ENCODE peak calls at places on chromosomes 5 and 9, in nine cellular contexts. X, C, Z, V, E, S, D, G and I are unnamed samples.

GRCh38 chr9:135741276-135742219 is 39.6 kb downstream of the KCNT1 start:
- DNase-seq in X (no peak), C (no peak), Z (no peak), V (no peak), E (no peak), S (no peak), D (no peak), G (no peak), I (no peak)

GRCh38 chr5:161023591-161023990 is 171.6 kb upstream of the ATP10B start:
- DNase-seq in X (no peak), C (no peak), Z (no peak), V (no peak), E (no peak), S (no peak), D (no peak), G (no peak), I (no peak)

GRCh38 chr9:123048748-123049147 is 15.3 kb downstream of the GPR21 start:
- DNase-seq in X (no peak), C (peak; percentile 73), Z (no peak), V (no peak), E (peak; percentile 26), S (no peak), D (no peak), G (peak; percentile 67), I (peak; percentile 71)

GRCh38 chr9:86867658-86868313 is 79.5 kb downstream of the GAS1 start:
- DNase-seq in X (no peak), C (peak; percentile 23), Z (no peak), V (no peak), E (no peak), S (no peak), D (no peak), G (no peak), I (no peak)

GRCh38 chr5:8598996-8599395 is 730.0 kb downstream of the MTRR start:
- DNase-seq in X (no peak), C (no peak), Z (no peak), V (no peak), E (no peak), S (no peak), D (no peak), G (no peak), I (no peak)

GRCh38 chr9:80507611-80508010 is 935.8 kb downstream of the TLE4 start:
- DNase-seq in X (no peak), C (no peak), Z (no peak), V (no peak), E (no peak), S (no peak), D (no peak), G (no peak), I (no peak)

GRCh38 chr5:142613231-142613630 is 72.7 kb downstream of the FGF1 start:
- DNase-seq in X (no peak), C (peak; percentile 53), Z (no peak), V (no peak), E (peak; percentile 90), S (no peak), D (no peak), G (no peak), I (peak; percentile 45)

GRCh38 chr9:108322326-108323098 is 533.3 kb downstream of the ACTL7B start:
- DNase-seq in X (no peak), C (no peak), Z (no peak), V (no peak), E (peak; percentile 35), S (no peak), D (no peak), G (no peak), I (no peak)

GRCh38 chr9:123349033-123349432 is 7.0 kb upstream of the CRB2 start:
- DNase-seq in X (no peak), C (no peak), Z (no peak), V (no peak), E (no peak), S (no peak), D (no peak), G (no peak), I (no peak)

GRCh38 chr5:140725799-140726471 is 25.7 kb downstream of the ZMAT2 start:
- DNase-seq in X (peak; percentile 15), C (peak; percentile 87), Z (peak; percentile 45), V (peak; percentile 51), E (peak; percentile 95), S (peak; percentile 76), D (peak; percentile 39), G (peak; percentile 78), I (peak; percentile 92)

GRCh38 chr9:88645172-88645868 is 110.3 kb downstream of the NXNL2 start:
- DNase-seq in X (no peak), C (peak; percentile 57), Z (no peak), V (no peak), E (no peak), S (no peak), D (no peak), G (no peak), I (no peak)

GRCh38 chr9:94909250-94909894 is 182.9 kb downstream of the AOPEP start:
- DNase-seq in X (no peak), C (no peak), Z (no peak), V (no peak), E (no peak), S (peak; percentile 7), D (no peak), G (no peak), I (no peak)

GRCh38 chr5:25851301-25851700 is 1187.1 kb downstream of the CDH9 start:
- DNase-seq in X (no peak), C (no peak), Z (no peak), V (no peak), E (no peak), S (no peak), D (no peak), G (no peak), I (no peak)

GRCh38 chr5:78320461-78320860 is 26.0 kb upstream of the AP3B1 start:
- DNase-seq in X (no peak), C (peak; percentile 68), Z (no peak), V (no peak), E (peak; percentile 64), S (no peak), D (no peak), G (peak; percentile 14), I (peak; percentile 65)

GRCh38 chr9:33677961-33678360 is 117.4 kb upstream of the PRSS3 start:
- DNase-seq in X (no peak), C (no peak), Z (no peak), V (no peak), E (no peak), S (no peak), D (no peak), G (no peak), I (no peak)

GRCh38 chr5:159022178-159022556 is 77.5 kb downstream of the EBF1 start:
- DNase-seq in X (no peak), C (peak; percentile 87), Z (no peak), V (no peak), E (peak; percentile 96), S (no peak), D (peak; percentile 57), G (peak; percentile 82), I (peak; percentile 82)

GRCh38 chr5:177309351-177310191 is 2.1 kb downstream of the MXD3 start:
- DNase-seq in X (no peak), C (peak; percentile 75), Z (peak; percentile 64), V (no peak), E (peak; percentile 72), S (peak; percentile 80), D (peak; percentile 63), G (no peak), I (peak; percentile 75)

GRCh38 chr5:73603998-73604397 is 22.0 kb upstream of the ARHGEF28 start:
- DNase-seq in X (no peak), C (no peak), Z (no peak), V (no peak), E (no peak), S (no peak), D (no peak), G (no peak), I (peak; percentile 24)

GRCh38 chr5:135233477-135233876 is 165.6 kb downstream of the MACROH2A1 start:
- DNase-seq in X (no peak), C (no peak), Z (no peak), V (no peak), E (no peak), S (no peak), D (no peak), G (no peak), I (no peak)

GRCh38 chr9:95143591-95144561 is 173.6 kb downstream of the FANCC start:
- DNase-seq in X (no peak), C (peak; percentile 86), Z (no peak), V (peak; percentile 91), E (peak; percentile 71), S (no peak), D (peak; percentile 89), G (peak; percentile 88), I (peak; percentile 48)

GRCh38 chr5:68266457-68266856 is 50.9 kb downstream of the PIK3R1 start:
- DNase-seq in X (no peak), C (no peak), Z (no peak), V (no peak), E (no peak), S (no peak), D (no peak), G (no peak), I (peak; percentile 46)

GRCh38 chr9:22009563-22009867 is 410 bp upstream of the CDKN2B start:
- DNase-seq in X (no peak), C (no peak), Z (no peak), V (no peak), E (no peak), S (no peak), D (no peak), G (no peak), I (no peak)

GRCh38 chr9:134944916-134945315 is 27.2 kb upstream of the FCN1 start:
- DNase-seq in X (no peak), C (no peak), Z (no peak), V (no peak), E (no peak), S (no peak), D (no peak), G (no peak), I (no peak)

GRCh38 chr5:59800375-59800893 is 93.1 kb downstream of the PDE4D start:
- DNase-seq in X (no peak), C (no peak), Z (no peak), V (no peak), E (no peak), S (no peak), D (no peak), G (no peak), I (no peak)

GRCh38 chr9:116312221-116312620 is 158.6 kb downstream of the PAPPA start:
- DNase-seq in X (no peak), C (no peak), Z (no peak), V (no peak), E (no peak), S (no peak), D (no peak), G (no peak), I (no peak)

GRCh38 chr5:72387985-72388384 is 67.8 kb downstream of the PTCD2 start:
- DNase-seq in X (no peak), C (peak; percentile 82), Z (no peak), V (no peak), E (peak; percentile 88), S (no peak), D (no peak), G (no peak), I (peak; percentile 91)

GRCh38 chr9:36008774-36009300 is 27.9 kb upstream of the RECK start:
- DNase-seq in X (peak; percentile 32), C (peak; percentile 79), Z (peak; percentile 41), V (no peak), E (peak; percentile 88), S (peak; percentile 64), D (peak; percentile 50), G (no peak), I (peak; percentile 78)

GRCh38 chr9:99253772-99254431 is 31.8 kb downstream of the SEC61B start:
- DNase-seq in X (peak; percentile 57), C (no peak), Z (no peak), V (no peak), E (no peak), S (peak; percentile 90), D (no peak), G (no peak), I (no peak)

GRCh38 chr5:53355316-53355715 is 125.1 kb upstream of the FST start:
- DNase-seq in X (no peak), C (no peak), Z (no peak), V (no peak), E (no peak), S (no peak), D (no peak), G (no peak), I (no peak)

GRCh38 chr5:35029333-35029732 is 18.4 kb downstream of the AGXT2 start:
- DNase-seq in X (no peak), C (peak; percentile 63), Z (no peak), V (no peak), E (peak; percentile 81), S (no peak), D (no peak), G (peak; percentile 70), I (peak; percentile 73)

GRCh38 chr5:91456928-91457571 is 73.9 kb upstream of the ARRDC3 start:
- DNase-seq in X (no peak), C (no peak), Z (no peak), V (no peak), E (no peak), S (no peak), D (no peak), G (no peak), I (no peak)